ENCODE peak calls at places on chromosomes 12 and 14, in eight cellular contexts. X is MCF 10A; L is nephron progenitor cell; S is progenitor cell of endocrine pancreas; Q is KBM-7; T is stimulated activated CD4-positive, alpha-beta T cell treated with anti-CD3 and anti-CD28 coated beads, Interleukin-4, amount 100 ng/mL, for 4 hours; I is EH; A is CD4-positive, CD25-positive, alpha-beta regulatory T cell. U is an unnamed sample.

GRCh38 chr12:47905313-47905730 is 528 bp upstream of the VDR start:
- DNase-seq in A (no peak), S (peak; percentile 70), L (peak; percentile 51), Q (no peak), X (no peak), T (peak; percentile 22), I (no peak), U (no peak)

GRCh38 chr12:12387521-12387920 is 30.6 kb downstream of the BORCS5 start:
- DNase-seq in S (no peak), L (no peak), T (no peak), Q (no peak), A (peak; percentile 72), I (peak; percentile 74), X (peak; percentile 59), U (peak; percentile 55)

GRCh38 chr14:36556811-36557433 is 25.5 kb downstream of the NKX2-8 start:
- DNase-seq in X (peak; percentile 47), I (peak; percentile 32), T (no peak), L (peak; percentile 41), S (no peak), A (peak; percentile 28), Q (peak; percentile 41), U (no peak)

GRCh38 chr12:116528067-116528466 is 31.1 kb upstream of the MAP1LC3B2 start:
- DNase-seq in X (peak; percentile 83), A (no peak), L (no peak), I (peak; percentile 89), T (no peak), Q (peak; percentile 40), S (no peak), U (peak; percentile 93)

GRCh38 chr12:32217354-32218310 is 111.0 kb downstream of the BICD1 start:
- DNase-seq in T (no peak), A (no peak), Q (no peak), I (peak; percentile 96), S (no peak), L (no peak), X (peak; percentile 37), U (peak; percentile 86)

GRCh38 chr14:62689741-62690140 is 355.5 kb downstream of the KCNH5 start:
- DNase-seq in L (no peak), Q (no peak), A (no peak), S (no peak), X (no peak), I (no peak), T (no peak), U (no peak)

GRCh38 chr12:112969547-112970306 is 8.6 kb upstream of the OAS2 start:
- DNase-seq in L (no peak), Q (no peak), S (no peak), A (no peak), I (no peak), T (no peak), X (no peak), U (no peak)

GRCh38 chr12:116687888-116688287 is 50.0 kb downstream of the SPRING1 start:
- DNase-seq in X (peak; percentile 14), L (peak; percentile 45), T (peak; percentile 10), S (no peak), A (peak; percentile 29), I (peak; percentile 39), Q (peak; percentile 88), U (no peak)

GRCh38 chr14:73887704-73888459 is 1.2 kb downstream of the ZNF410 start:
- DNase-seq in A (peak; percentile 14), L (no peak), X (peak; percentile 2), Q (peak; percentile 22), S (no peak), I (no peak), T (no peak), U (no peak)

GRCh38 chr12:93602897-93603668 is 30.6 kb downstream of the SOCS2 start:
- DNase-seq in X (no peak), Q (no peak), I (peak; percentile 39), T (no peak), S (no peak), L (no peak), A (no peak), U (no peak)

GRCh38 chr14:24408764-24409163 is 10.0 kb downstream of the NYNRIN start:
- DNase-seq in S (no peak), X (no peak), T (no peak), L (no peak), Q (no peak), I (no peak), A (no peak), U (no peak)

GRCh38 chr14:77085538-77085937 is 12.5 kb upstream of the CIPC start:
- DNase-seq in T (no peak), X (no peak), Q (no peak), A (no peak), S (no peak), L (no peak), I (no peak), U (no peak)

GRCh38 chr12:20101046-20101445 is 267.3 kb upstream of the PDE3A start:
- DNase-seq in A (no peak), X (no peak), Q (no peak), T (no peak), S (no peak), I (no peak), L (no peak), U (no peak)

GRCh38 chr12:39036060-39036459 is 130.7 kb upstream of the CPNE8 start:
- DNase-seq in X (no peak), A (no peak), Q (no peak), S (no peak), T (no peak), L (no peak), I (no peak), U (no peak)

GRCh38 chr14:94164685-94165431 is 9.3 kb upstream of the PPP4R4 start:
- DNase-seq in L (peak; percentile 34), A (no peak), T (no peak), Q (no peak), X (no peak), I (no peak), S (no peak), U (no peak)

GRCh38 chr14:81472096-81472800 is 61.4 kb downstream of the SEL1L start:
- DNase-seq in S (no peak), X (no peak), T (no peak), I (no peak), Q (no peak), A (no peak), L (no peak), U (no peak)

GRCh38 chr12:31519525-31519924 is 71.4 kb downstream of the DENND5B start:
- DNase-seq in A (no peak), L (no peak), T (no peak), I (peak; percentile 64), X (no peak), Q (no peak), S (no peak), U (peak; percentile 8)

GRCh38 chr14:37197421-37198272 is at the start of gene MIPOL1:
- DNase-seq in S (peak; percentile 67), X (peak; percentile 85), I (peak; percentile 90), Q (no peak), A (no peak), T (peak; percentile 8), L (peak; percentile 81), U (peak; percentile 82)